ENCODE peak calls at places on chromosomes 13 and 19, in four cellular contexts. G, U, A and N are unnamed samples. For H3K36me3, the result is how much of the 10 kb centered on the place peaks cover.

GRCh38 chr19:49680473-49681351 is 3.6 kb downstream of the PRMT1 start:
- DNase-seq in G (peak), U (peak), A (peak), N (peak)

GRCh38 chr19:14916848-14917247 is 24.4 kb upstream of the OR7C2 start:
- DNase-seq in G (no peak), U (peak), A (no peak), N (no peak)

GRCh38 chr13:65472336-65472735 is 1757.8 kb downstream of the PCDH9 start:
- DNase-seq in G (no peak), U (no peak), A (no peak), N (no peak)

GRCh38 chr19:45146716-45147337 is 14.0 kb downstream of the NKPD1 start:
- DNase-seq in G (peak), U (no peak), A (no peak), N (no peak)

GRCh38 chr19:14004619-14005380 is 1.3 kb downstream of the RFX1 start:
- DNase-seq in G (no peak), U (peak), A (peak), N (no peak)

GRCh38 chr19:47796785-47797184 is 7.6 kb downstream of the TPRX1 start:
- DNase-seq in G (no peak), U (no peak), A (no peak), N (no peak)

GRCh38 chr13:47904239-47904638 is 96.8 kb downstream of the SUCLA2 start:
- DNase-seq in G (no peak), U (no peak), A (no peak), N (no peak)

GRCh38 chr19:57359300-57359699 is 4.1 kb upstream of the TRAPPC2B start:
- DNase-seq in G (no peak), U (no peak), A (no peak), N (no peak)

GRCh38 chr13:80454245-80454644 is 113.3 kb upstream of the SPRY2 start:
- DNase-seq in G (no peak), U (no peak), A (no peak), N (no peak)

GRCh38 chr19:47541507-47541906 is 26.6 kb upstream of the NAPA start:
- DNase-seq in G (peak), U (no peak), A (no peak), N (no peak)

GRCh38 chr13:36736119-36736726 is 62.4 kb downstream of the SERTM1 start:
- DNase-seq in G (peak), U (peak), A (no peak), N (peak)

GRCh38 chr13:28475916-28476725 is 18.8 kb downstream of the FLT1 start:
- DNase-seq in G (no peak), U (peak), A (no peak), N (no peak)

GRCh38 chr13:97720881-97721280 is 232.6 kb upstream of the IPO5 start:
- DNase-seq in G (no peak), U (no peak), A (no peak), N (no peak)

GRCh38 chr13:102195566-102196462 is 206.0 kb downstream of the FGF14 start:
- DNase-seq in G (no peak), U (peak), A (no peak), N (no peak)

GRCh38 chr13:40629678-40630384 is 36.6 kb downstream of the FOXO1 start:
- DNase-seq in G (no peak), U (no peak), A (no peak), N (no peak)

GRCh38 chr13:30673669-30674521 is 56.2 kb downstream of the USPL1 start:
- DNase-seq in G (peak), U (peak), A (peak), N (peak)

GRCh38 chr19:28705008-28705407 is 507.9 kb downstream of the UQCRFS1 start:
- DNase-seq in G (no peak), U (peak), A (no peak), N (peak)

GRCh38 chr19:12907166-12907565 is 11.9 kb downstream of the SYCE2 start:
- DNase-seq in G (no peak), U (no peak), A (no peak), N (no peak)

GRCh38 chr13:108508263-108508662 is 121.1 kb upstream of the MYO16 start:
- DNase-seq in G (no peak), U (peak), A (no peak), N (no peak)

GRCh38 chr13:39918837-39919236 is 263.4 kb downstream of the COG6 start:
- DNase-seq in G (no peak), U (peak), A (no peak), N (no peak)

GRCh38 chr19:41776700-41777099 is 19.7 kb upstream of the CEACAM3 start:
- DNase-seq in G (no peak), U (no peak), A (no peak), N (no peak)

GRCh38 chr19:48686103-48686502 is 9.7 kb upstream of the FUT2 start:
- DNase-seq in G (no peak), U (no peak), A (no peak), N (no peak)

GRCh38 chr13:61563645-61564044 is 148.0 kb upstream of the PCDH20 start:
- DNase-seq in G (no peak), U (no peak), A (no peak), N (no peak)

GRCh38 chr19:48271531-48272151 is 1.8 kb downstream of the ZNF114 start:
- DNase-seq in G (no peak), U (peak), A (peak), N (peak)

GRCh38 chr19:51078731-51079130 is 4.0 kb downstream of the KLK14 start:
- DNase-seq in G (no peak), U (no peak), A (no peak), N (no peak)

GRCh38 chr19:15200575-15201364 is at the start of gene NOTCH3:
- DNase-seq in G (no peak), U (peak), A (peak), N (no peak)

GRCh38 chr13:112174476-112175110 is 107.6 kb downstream of the SOX1 start:
- DNase-seq in G (no peak), U (no peak), A (no peak), N (no peak)

GRCh38 chr19:18494267-18494607 is 27.6 kb downstream of the ELL start:
- DNase-seq in G (peak), U (peak), A (no peak), N (no peak)

GRCh38 chr19:45526143-45526542 is 18.9 kb downstream of the VASP start:
- DNase-seq in G (no peak), U (peak), A (peak), N (peak)

GRCh38 chr13:106299616-106300015 is 235.8 kb downstream of the EFNB2 start:
- DNase-seq in G (no peak), U (no peak), A (no peak), N (no peak)

GRCh38 chr19:50479761-50480251 is 3.2 kb upstream of the GARIN5A start:
- DNase-seq in G (no peak), U (no peak), A (peak), N (no peak)

GRCh38 chr19:4988770-4989251 is 19.9 kb downstream of the KDM4B start:
- DNase-seq in G (no peak), U (peak), A (no peak), N (peak)

GRCh38 chr19:55484571-55485438 is at the start of gene NAT14:
- DNase-seq in G (peak), U (peak), A (peak), N (peak)

GRCh38 chr13:110570886-110571285 is 9.4 kb upstream of the RAB20 start:
- DNase-seq in G (no peak), U (no peak), A (no peak), N (no peak)

GRCh38 chr19:13091400-13092161 is 11.1 kb downstream of the LYL1 start:
- DNase-seq in G (peak), U (peak), A (peak), N (no peak)

GRCh38 chr19:1221904-1222255 is 15.9 kb downstream of the CBARP start:
- DNase-seq in G (no peak), U (no peak), A (no peak), N (no peak)

GRCh38 chr19:1220452-1221037 is 15.0 kb downstream of the STK11 start:
- DNase-seq in G (no peak), U (no peak), A (no peak), N (no peak)

GRCh38 chr19:1222394-1222793 is 15.4 kb downstream of the CBARP start:
- DNase-seq in G (no peak), U (no peak), A (no peak), N (no peak)

GRCh38 chr19:1219786-1220451 is 14.3 kb downstream of the STK11 start:
- DNase-seq in G (no peak), U (no peak), A (no peak), N (no peak)

DNA sequence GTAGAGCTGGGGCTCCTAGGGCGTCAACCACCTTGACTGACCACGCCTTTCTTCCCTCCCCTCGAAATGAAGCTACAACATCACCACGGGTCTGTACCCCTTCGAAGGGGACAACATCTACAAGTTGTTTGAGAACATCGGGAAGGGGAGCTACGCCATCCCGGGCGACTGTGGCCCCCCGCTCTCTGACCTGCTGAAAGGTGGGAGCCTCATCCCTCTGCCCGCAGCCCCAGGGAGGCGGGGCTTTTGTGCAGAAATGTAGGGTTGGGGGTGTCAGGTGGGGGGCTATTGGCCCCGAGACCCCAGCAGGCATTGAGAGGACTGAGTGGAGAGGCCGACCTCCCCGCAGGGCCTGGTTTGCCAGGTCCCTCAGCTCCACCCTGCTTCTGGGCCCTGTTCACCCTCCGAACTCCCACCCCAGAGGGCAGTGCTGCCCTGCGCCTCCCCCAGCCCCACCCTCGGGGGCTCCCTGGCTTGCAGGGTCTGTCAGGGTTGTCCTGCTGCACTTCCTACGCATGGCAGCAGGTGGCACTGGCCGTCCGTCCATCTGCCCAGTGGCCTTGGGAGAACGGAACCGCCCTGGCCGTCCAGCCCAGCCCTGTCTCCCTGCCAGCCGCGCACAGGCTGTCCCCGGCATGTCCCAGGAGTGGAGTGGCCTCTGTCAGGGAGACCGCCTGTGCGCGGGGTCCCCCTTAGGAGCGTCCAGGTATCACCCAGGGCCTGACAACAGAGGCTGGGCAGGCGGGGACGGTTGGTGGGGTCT is 15.7 kb downstream of the STK11 start:
- DNase-seq in G (no peak), U (peak), A (no peak), N (no peak)
- H3K36me3 ChIP-seq in G (under half), U (under half), A (under half), N (under half)

GRCh38 chr19:17414097-17414496 is 5.8 kb upstream of the MVB12A start:
- DNase-seq in G (no peak), U (no peak), A (no peak), N (no peak)

GRCh38 chr19:17411801-17412200 is 6.4 kb upstream of the BST2 start:
- DNase-seq in G (no peak), U (no peak), A (no peak), N (no peak)

GRCh38 chr19:17419154-17419490 is 725 bp upstream of the MVB12A start:
- DNase-seq in G (no peak), U (peak), A (no peak), N (no peak)

GRCh38 chr19:17418710-17419109 is 1.1 kb upstream of the MVB12A start:
- DNase-seq in G (no peak), U (no peak), A (no peak), N (no peak)

GRCh38 chr19:17415107-17415506 is 4.7 kb upstream of the MVB12A start:
- DNase-seq in G (no peak), U (no peak), A (no peak), N (no peak)
- H3K4me3 ChIP-seq in G (no peak), U (no peak), A (no peak), N (no peak)

GRCh38 chr13:45975337-45975736 is 77.2 kb downstream of the ZC3H13 start:
- DNase-seq in G (no peak), U (no peak), A (no peak), N (no peak)
- H3K36me3 ChIP-seq in G (under half), U (under half), A (under half), N (half or more)

DNA sequence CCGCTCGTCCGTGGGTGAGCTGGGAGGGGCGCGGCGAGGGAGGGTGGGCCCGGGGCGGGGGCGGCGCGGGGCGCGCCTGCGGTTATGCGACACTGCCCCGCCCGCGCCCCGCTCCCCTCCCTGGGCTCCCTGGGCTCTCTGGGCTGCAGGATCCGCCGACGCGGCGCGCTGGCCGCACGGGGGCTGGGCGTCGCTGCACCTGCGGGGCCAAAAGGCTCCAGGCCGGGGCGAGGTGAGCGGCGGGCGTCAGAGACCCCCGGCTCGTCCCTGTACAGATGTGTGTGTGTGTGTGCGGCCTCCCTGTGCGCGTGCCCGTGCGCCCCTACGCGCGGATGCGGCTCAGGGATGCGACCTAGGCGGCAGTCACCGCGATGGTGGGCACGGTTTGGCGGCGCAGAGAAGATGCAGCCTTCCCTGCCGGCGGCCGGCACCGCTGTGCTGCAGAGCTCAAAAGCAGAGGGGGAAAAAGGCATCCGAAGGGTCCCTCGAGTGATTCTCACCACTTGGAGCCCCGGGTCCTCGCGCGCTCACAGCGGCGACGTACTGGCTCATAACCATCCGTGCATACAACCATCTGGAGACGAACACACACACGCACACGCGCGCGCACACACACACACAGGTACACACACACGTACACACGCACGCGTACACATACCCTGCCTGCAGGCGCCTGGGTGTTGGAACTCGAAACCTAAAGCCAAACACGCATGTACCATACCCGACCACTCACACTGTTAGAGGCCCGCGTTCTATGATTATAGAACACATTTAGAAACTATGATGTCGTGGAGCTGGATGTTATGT is 704 bp downstream of the ATP8A2 start:
- DNase-seq in G (no peak), U (peak), A (no peak), N (no peak)
- H3K4me3 ChIP-seq in G (no peak), U (peak), A (no peak), N (no peak)

GRCh38 chr13:46771693-46772092 is 25.3 kb downstream of the ESD start:
- DNase-seq in G (no peak), U (no peak), A (no peak), N (no peak)
- H3K36me3 ChIP-seq in G (under half), U (half or more), A (under half), N (half or more)

DNA sequence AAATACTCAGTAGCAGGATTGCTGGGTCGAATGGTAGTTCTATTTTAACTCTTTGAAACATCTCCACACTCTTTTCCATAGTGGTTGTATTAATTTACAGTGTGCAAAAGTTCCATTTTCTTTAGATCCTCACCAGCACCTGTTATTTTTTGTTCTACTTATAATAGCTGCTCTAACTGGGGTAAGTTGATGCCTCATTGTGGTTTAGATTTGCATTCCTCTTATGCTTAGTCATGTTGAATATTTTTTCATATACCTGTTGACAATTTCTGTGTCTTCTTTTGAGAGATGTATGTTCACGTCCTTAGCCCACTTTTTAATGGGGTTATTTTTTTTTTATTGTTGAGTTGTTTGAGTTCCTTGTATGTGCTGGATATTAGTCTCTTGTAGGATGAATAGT is 144.6 kb downstream of the NBEA start:
- DNase-seq in G (no peak), U (peak), A (no peak), N (no peak)
- H3K4me3 ChIP-seq in G (no peak), U (no peak), A (no peak), N (no peak)

GRCh38 chr19:2785244-2786000 is at the start of gene THOP1:
- DNase-seq in G (peak), U (peak), A (peak), N (peak)
- H3K36me3 ChIP-seq in G (under half), U (under half), A (under half), N (under half)

GRCh38 chr19:11247391-11247790 is 8.0 kb downstream of the ANGPTL8 start:
- DNase-seq in G (no peak), U (no peak), A (no peak), N (no peak)

GRCh38 chr19:11246941-11247340 is 7.5 kb downstream of the ANGPTL8 start:
- DNase-seq in G (no peak), U (no peak), A (no peak), N (no peak)

GRCh38 chr19:11242864-11243797 is 3.7 kb downstream of the ANGPTL8 start:
- DNase-seq in G (peak), U (peak), A (peak), N (peak)

GRCh38 chr19:11244846-11245589 is 5.6 kb downstream of the ANGPTL8 start:
- DNase-seq in G (no peak), U (no peak), A (no peak), N (peak)

GRCh38 chr19:11243798-11244169 is 4.4 kb downstream of the ANGPTL8 start:
- DNase-seq in G (no peak), U (no peak), A (no peak), N (no peak)
- H3K4me3 ChIP-seq in G (no peak), U (no peak), A (no peak), N (no peak)

GRCh38 chr13:114035583-114036501 is 62.0 kb upstream of the C13orf46 start:
- DNase-seq in G (no peak), U (peak), A (no peak), N (no peak)

GRCh38 chr13:114034481-114034891 is 60.6 kb upstream of the C13orf46 start:
- DNase-seq in G (no peak), U (peak), A (no peak), N (no peak)

GRCh38 chr13:114033541-114034315 is 59.9 kb upstream of the C13orf46 start:
- DNase-seq in G (no peak), U (no peak), A (no peak), N (no peak)

GRCh38 chr13:114037674-114038073 is 63.8 kb upstream of the C13orf46 start:
- DNase-seq in G (no peak), U (no peak), A (peak), N (no peak)

DNA sequence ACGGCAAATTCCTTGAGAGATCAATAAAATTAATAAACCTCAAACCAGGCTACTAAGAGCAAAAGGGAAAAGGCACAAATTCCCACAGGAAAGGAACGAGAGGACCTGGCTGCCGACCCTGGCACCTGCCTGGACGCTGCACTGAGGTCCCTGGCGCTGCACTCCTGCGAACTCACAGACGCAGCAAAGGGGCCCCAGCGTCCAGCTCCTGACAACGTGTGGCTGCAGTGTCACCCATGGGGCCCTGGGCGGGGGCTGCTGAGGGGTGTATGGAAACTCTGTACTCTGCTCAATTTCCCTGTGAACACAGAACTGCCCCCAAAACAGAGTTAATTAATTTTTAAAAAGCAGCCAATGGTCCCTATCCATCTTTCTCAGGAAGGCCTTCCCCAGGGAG is 61.3 kb upstream of the C13orf46 start:
- DNase-seq in G (no peak), U (no peak), A (no peak), N (no peak)
- H3K36me3 ChIP-seq in G (half or more), U (under half), A (under half), N (under half)

DNA sequence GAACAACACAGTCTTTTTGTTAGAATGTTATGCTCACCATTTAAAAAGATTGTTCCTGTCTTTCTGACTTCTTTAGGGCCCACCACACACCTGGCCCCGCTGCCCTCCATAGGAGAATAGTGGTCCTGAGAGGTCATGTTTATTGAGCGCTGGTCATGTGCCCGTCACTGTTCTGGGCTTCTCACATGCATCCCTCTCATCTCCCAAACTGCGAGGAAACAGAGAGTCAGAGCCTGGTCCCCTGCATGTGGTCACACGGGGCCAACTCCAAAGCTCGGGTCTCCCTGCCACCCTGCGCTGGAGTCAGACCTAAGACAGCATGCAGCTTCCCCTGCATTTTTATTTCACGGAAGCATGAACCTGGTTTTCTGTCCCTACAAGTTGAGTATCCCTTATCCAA is 70.4 kb upstream of the GPR183 start:
- DNase-seq in G (no peak), U (no peak), A (no peak), N (no peak)
- H3K4me3 ChIP-seq in G (no peak), U (no peak), A (no peak), N (no peak)